ENCODE peak calls at places on chromosome 16, in eight cellular contexts. One of them, this sample, is unnamed.

GRCh38 chr16:69926241-69926640 is 24.9 kb upstream of the CLEC18A start:
- DNase-seq in heart left ventricle: no peak
- DNase-seq in mucosa of gallbladder: no peak
- DNase-seq in EL: no peak
- DNase-seq in mesendoderm: no peak
- DNase-seq in mucosa of descending colon: no peak
- DNase-seq in GM04503: no peak
- DNase-seq in endothelial cell: no peak
- DNase-seq in this sample: no peak

GRCh38 chr16:70800798-70801480 is at the start of gene VAC14:
- DNase-seq in heart left ventricle: peak; percentile 83
- DNase-seq in mucosa of gallbladder: peak; percentile 94
- DNase-seq in EL: peak; percentile 84
- DNase-seq in mesendoderm: peak; percentile 95
- DNase-seq in mucosa of descending colon: peak; percentile 97
- DNase-seq in GM04503: no peak
- DNase-seq in endothelial cell: peak; percentile 91
- DNase-seq in this sample: peak; percentile 97

GRCh38 chr16:67801889-67802288 is 4.5 kb downstream of the RANBP10 start:
- DNase-seq in heart left ventricle: no peak
- DNase-seq in mucosa of gallbladder: no peak
- DNase-seq in EL: no peak
- DNase-seq in mesendoderm: no peak
- DNase-seq in mucosa of descending colon: no peak
- DNase-seq in GM04503: no peak
- DNase-seq in endothelial cell: no peak
- DNase-seq in this sample: no peak

GRCh38 chr16:71727545-71728324 is 3.2 kb upstream of the PHLPP2 start:
- DNase-seq in heart left ventricle: no peak
- DNase-seq in mucosa of gallbladder: no peak
- DNase-seq in EL: no peak
- DNase-seq in mesendoderm: no peak
- DNase-seq in mucosa of descending colon: no peak
- DNase-seq in GM04503: no peak
- DNase-seq in endothelial cell: no peak
- DNase-seq in this sample: no peak

GRCh38 chr16:17605784-17606183 is 135.0 kb upstream of the XYLT1 start:
- DNase-seq in heart left ventricle: no peak
- DNase-seq in mucosa of gallbladder: no peak
- DNase-seq in EL: no peak
- DNase-seq in mesendoderm: no peak
- DNase-seq in mucosa of descending colon: no peak
- DNase-seq in GM04503: no peak
- DNase-seq in endothelial cell: no peak
- DNase-seq in this sample: no peak

GRCh38 chr16:81823111-81823510 is 44.0 kb downstream of the PLCG2 start:
- DNase-seq in heart left ventricle: peak; percentile 30
- DNase-seq in mucosa of gallbladder: peak; percentile 25
- DNase-seq in EL: no peak
- DNase-seq in mesendoderm: no peak
- DNase-seq in mucosa of descending colon: peak; percentile 82
- DNase-seq in GM04503: no peak
- DNase-seq in endothelial cell: no peak
- DNase-seq in this sample: peak; percentile 67

GRCh38 chr16:11224894-11225676 is 30.9 kb downstream of the SOCS1 start:
- DNase-seq in heart left ventricle: no peak
- DNase-seq in mucosa of gallbladder: peak; percentile 40
- DNase-seq in EL: no peak
- DNase-seq in mesendoderm: no peak
- DNase-seq in mucosa of descending colon: peak; percentile 85
- DNase-seq in GM04503: no peak
- DNase-seq in endothelial cell: no peak
- DNase-seq in this sample: peak; percentile 63

GRCh38 chr16:1575578-1575977 is 36.3 kb downstream of the IFT140 start:
- DNase-seq in heart left ventricle: no peak
- DNase-seq in mucosa of gallbladder: no peak
- DNase-seq in EL: no peak
- DNase-seq in mesendoderm: peak; percentile 13
- DNase-seq in mucosa of descending colon: no peak
- DNase-seq in GM04503: no peak
- DNase-seq in endothelial cell: no peak
- DNase-seq in this sample: no peak

GRCh38 chr16:58814348-58814801 is 80.3 kb upstream of the GOT2 start:
- DNase-seq in heart left ventricle: peak; percentile 22
- DNase-seq in mucosa of gallbladder: peak; percentile 32
- DNase-seq in EL: peak; percentile 57
- DNase-seq in mesendoderm: peak; percentile 51
- DNase-seq in mucosa of descending colon: no peak
- DNase-seq in GM04503: no peak
- DNase-seq in endothelial cell: peak; percentile 40
- DNase-seq in this sample: peak; percentile 51

GRCh38 chr16:69691980-69692911 is 34.1 kb downstream of the NQO1 start:
- DNase-seq in heart left ventricle: no peak
- DNase-seq in mucosa of gallbladder: no peak
- DNase-seq in EL: no peak
- DNase-seq in mesendoderm: no peak
- DNase-seq in mucosa of descending colon: no peak
- DNase-seq in GM04503: peak; percentile 45
- DNase-seq in endothelial cell: no peak
- DNase-seq in this sample: no peak

GRCh38 chr16:80167657-80168056 is 373.1 kb upstream of the DYNLRB2 start:
- DNase-seq in heart left ventricle: no peak
- DNase-seq in mucosa of gallbladder: no peak
- DNase-seq in EL: no peak
- DNase-seq in mesendoderm: no peak
- DNase-seq in mucosa of descending colon: no peak
- DNase-seq in GM04503: no peak
- DNase-seq in endothelial cell: no peak
- DNase-seq in this sample: no peak

GRCh38 chr16:67516296-67517177 is 12.1 kb upstream of the RIPOR1 start:
- DNase-seq in heart left ventricle: no peak
- DNase-seq in mucosa of gallbladder: no peak
- DNase-seq in EL: peak; percentile 77
- DNase-seq in mesendoderm: no peak
- DNase-seq in mucosa of descending colon: no peak
- DNase-seq in GM04503: no peak
- DNase-seq in endothelial cell: no peak
- DNase-seq in this sample: no peak

GRCh38 chr16:79601978-79602609 is 1.6 kb upstream of the MAF start:
- DNase-seq in heart left ventricle: peak; percentile 84
- DNase-seq in mucosa of gallbladder: peak; percentile 89
- DNase-seq in EL: peak; percentile 55
- DNase-seq in mesendoderm: peak; percentile 83
- DNase-seq in mucosa of descending colon: no peak
- DNase-seq in GM04503: peak; percentile 13
- DNase-seq in endothelial cell: peak; percentile 89
- DNase-seq in this sample: peak; percentile 66

GRCh38 chr16:20851601-20852000 is 45.3 kb downstream of the REXO5 start:
- DNase-seq in heart left ventricle: peak; percentile 76
- DNase-seq in mucosa of gallbladder: peak; percentile 86
- DNase-seq in EL: peak; percentile 88
- DNase-seq in mesendoderm: no peak
- DNase-seq in mucosa of descending colon: peak; percentile 64
- DNase-seq in GM04503: peak; percentile 84
- DNase-seq in endothelial cell: no peak
- DNase-seq in this sample: peak; percentile 75

GRCh38 chr16:4358831-4359561 is 7.9 kb upstream of the PAM16 start:
- DNase-seq in heart left ventricle: no peak
- DNase-seq in mucosa of gallbladder: peak; percentile 51
- DNase-seq in EL: peak; percentile 36
- DNase-seq in mesendoderm: peak; percentile 64
- DNase-seq in mucosa of descending colon: peak; percentile 71
- DNase-seq in GM04503: no peak
- DNase-seq in endothelial cell: peak; percentile 80
- DNase-seq in this sample: peak; percentile 80

GRCh38 chr16:84791501-84791900 is 28.3 kb upstream of the CRISPLD2 start:
- DNase-seq in heart left ventricle: no peak
- DNase-seq in mucosa of gallbladder: no peak
- DNase-seq in EL: no peak
- DNase-seq in mesendoderm: no peak
- DNase-seq in mucosa of descending colon: no peak
- DNase-seq in GM04503: no peak
- DNase-seq in endothelial cell: no peak
- DNase-seq in this sample: no peak

GRCh38 chr16:82241469-82242052 is 71.5 kb upstream of the MPHOSPH6 start:
- DNase-seq in heart left ventricle: no peak
- DNase-seq in mucosa of gallbladder: no peak
- DNase-seq in EL: no peak
- DNase-seq in mesendoderm: peak; percentile 46
- DNase-seq in mucosa of descending colon: no peak
- DNase-seq in GM04503: no peak
- DNase-seq in endothelial cell: no peak
- DNase-seq in this sample: no peak